ENCODE peak calls at places on chromosomes 4 and X, in six cellular contexts. B is GM12891, Z is K562, Y is SK-N-SH, Q is H1, N is HepG2. J is an unnamed sample.
A peak's percentile ranks its signal among the peaks of the same experiment; 100 is the strongest.

GRCh38 chr4:138728566-138728965 is 287.0 kb upstream of the NOCT start:
- DNase-seq in B (no peak), Z (no peak), Y (no peak), Q (no peak), N (no peak), J (no peak)

GRCh38 chrX:46376246-46376885 is 168.9 kb downstream of the ZNF674 start:
- DNase-seq in B (no peak), Z (no peak), Y (no peak), Q (no peak), N (peak; percentile 57), J (no peak)

GRCh38 chr4:69787879-69788278 is 27.5 kb upstream of the SULT1B1 start:
- DNase-seq in B (no peak), Z (no peak), Y (no peak), Q (no peak), N (no peak), J (no peak)

GRCh38 chr4:1814453-1814852 is 21.4 kb downstream of the FGFR3 start:
- DNase-seq in B (no peak), Z (no peak), Y (no peak), Q (no peak), N (no peak), J (no peak)

GRCh38 chr4:101256222-101256621 is 91.1 kb downstream of the PPP3CA start:
- DNase-seq in B (no peak), Z (no peak), Y (no peak), Q (no peak), N (peak; percentile 11), J (no peak)

GRCh38 chr4:184165291-184165690 is 52.4 kb downstream of the ENPP6 start:
- DNase-seq in B (no peak), Z (no peak), Y (no peak), Q (no peak), N (no peak), J (no peak)

GRCh38 chr4:11418610-11419009 is 10.1 kb downstream of the HS3ST1 start:
- DNase-seq in B (no peak), Z (no peak), Y (no peak), Q (no peak), N (no peak), J (no peak)

GRCh38 chr4:55781809-55782208 is 37.8 kb upstream of the EXOC1L start:
- DNase-seq in B (no peak), Z (no peak), Y (no peak), Q (no peak), N (no peak), J (no peak)

GRCh38 chrX:72255445-72255844 is 16.6 kb upstream of the ERCC6L start:
- DNase-seq in B (no peak), Z (no peak), Y (no peak), Q (peak; percentile 56), N (no peak), J (no peak)

GRCh38 chrX:139831689-139832456 is 101.0 kb downstream of the ATP11C start:
- DNase-seq in B (peak; percentile 9), Z (no peak), Y (no peak), Q (no peak), N (no peak), J (no peak)

GRCh38 chrX:107880054-107880610 is 54.5 kb downstream of the MID2 start:
- DNase-seq in B (no peak), Z (no peak), Y (no peak), Q (no peak), N (no peak), J (no peak)

DNA sequence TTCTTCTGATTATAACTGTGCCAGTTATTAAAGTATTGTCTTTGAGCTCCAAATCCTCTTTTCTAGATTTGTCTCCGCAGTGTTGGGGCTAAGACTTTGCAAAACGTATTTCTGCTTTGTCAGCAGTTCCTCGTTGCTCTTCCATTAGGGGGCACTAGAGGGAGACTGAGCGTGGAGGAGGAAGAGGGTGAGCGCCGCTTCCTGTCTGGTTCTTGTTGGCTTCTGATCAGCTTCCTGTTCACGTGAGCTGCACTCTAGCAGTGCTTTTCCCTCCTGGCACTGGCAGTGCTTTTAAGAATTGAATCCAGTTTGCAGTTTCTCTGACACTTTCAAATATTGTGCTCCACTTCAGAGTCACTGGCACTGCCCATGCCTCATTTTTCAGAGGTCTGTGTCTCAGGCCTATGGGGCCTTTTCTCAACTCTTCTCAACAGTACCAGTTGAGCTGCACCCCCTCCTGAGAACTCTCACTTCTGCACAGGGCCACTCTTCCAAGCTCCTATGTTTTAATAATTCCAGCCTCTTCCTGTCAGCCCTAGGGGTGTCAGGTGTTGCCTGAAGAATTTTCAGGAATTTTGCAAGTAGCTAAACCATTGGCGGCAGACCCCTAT is 54.4 kb upstream of the LCORL start:
- DNase-seq in B (no peak), Z (peak; percentile 57), Y (peak; percentile 6), Q (peak; percentile 54), N (peak; percentile 56), J (no peak)
- TF ChIP-seq TAF1 in B (no peak), Z (no peak), Y (no peak), Q (no peak), N (no peak), J (no peak)

GRCh38 chr4:112636688-112637551 is at the start of the genes LARP7 and ZGRF1:
- DNase-seq in B (peak; percentile 62), Z (peak; percentile 89), Y (peak; percentile 86), Q (peak; percentile 97), N (peak; percentile 97), J (peak; percentile 70)
- TF ChIP-seq POLR2AphosphoS5 in B (peak; percentile 65), Z (peak; percentile 24), Y (peak; percentile 34), Q (no peak), N (peak; percentile 50), J (peak; percentile 74)

GRCh38 chrX:10048695-10049094 is 81.5 kb downstream of the CLDN34 start:
- DNase-seq in B (no peak), Z (no peak), Y (no peak), Q (no peak), N (no peak), J (no peak)

GRCh38 chrX:10049246-10049645 is 82.1 kb downstream of the CLDN34 start:
- DNase-seq in B (no peak), Z (no peak), Y (no peak), Q (no peak), N (no peak), J (no peak)

GRCh38 chrX:10051866-10052265 is 84.7 kb downstream of the CLDN34 start:
- DNase-seq in B (no peak), Z (no peak), Y (no peak), Q (no peak), N (no peak), J (no peak)

GRCh38 chrX:10048076-10048475 is 80.9 kb downstream of the CLDN34 start:
- DNase-seq in B (no peak), Z (no peak), Y (no peak), Q (no peak), N (no peak), J (no peak)

DNA sequence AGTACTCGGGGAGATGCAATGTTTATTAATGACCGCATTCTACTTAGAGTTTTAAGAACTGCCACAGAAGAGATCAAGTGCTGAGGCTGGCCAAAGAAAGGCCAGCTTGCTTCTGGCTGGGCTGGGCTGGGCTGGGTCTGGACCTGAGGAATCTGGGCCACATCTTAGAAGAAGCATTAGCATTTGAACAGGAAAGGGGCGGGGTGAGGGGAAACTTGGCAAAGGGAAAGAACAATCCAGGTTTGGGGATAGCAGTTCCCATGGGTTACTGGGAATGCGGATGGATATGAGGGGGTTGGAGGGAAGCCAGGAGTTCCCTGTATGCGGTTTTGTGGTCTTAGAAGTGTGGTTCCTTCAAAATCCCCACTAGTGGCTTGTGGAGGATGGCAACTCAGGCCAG is 83.3 kb downstream of the CLDN34 start:
- DNase-seq in B (no peak), Z (no peak), Y (no peak), Q (peak; percentile 50), N (no peak), J (no peak)
- TF ChIP-seq TAF1 in B (no peak), Z (no peak), Y (no peak), Q (no peak), N (no peak), J (no peak)

GRCh38 chrX:11239230-11239629 is 54.0 kb upstream of the AMELX start:
- DNase-seq in B (no peak), Z (no peak), Y (peak; percentile 7), Q (no peak), N (peak; percentile 0), J (no peak)

GRCh38 chrX:11241720-11242119 is 51.5 kb upstream of the AMELX start:
- DNase-seq in B (no peak), Z (no peak), Y (no peak), Q (no peak), N (no peak), J (no peak)

GRCh38 chrX:11244641-11245040 is 48.6 kb upstream of the AMELX start:
- DNase-seq in B (no peak), Z (no peak), Y (no peak), Q (no peak), N (no peak), J (no peak)

DNA sequence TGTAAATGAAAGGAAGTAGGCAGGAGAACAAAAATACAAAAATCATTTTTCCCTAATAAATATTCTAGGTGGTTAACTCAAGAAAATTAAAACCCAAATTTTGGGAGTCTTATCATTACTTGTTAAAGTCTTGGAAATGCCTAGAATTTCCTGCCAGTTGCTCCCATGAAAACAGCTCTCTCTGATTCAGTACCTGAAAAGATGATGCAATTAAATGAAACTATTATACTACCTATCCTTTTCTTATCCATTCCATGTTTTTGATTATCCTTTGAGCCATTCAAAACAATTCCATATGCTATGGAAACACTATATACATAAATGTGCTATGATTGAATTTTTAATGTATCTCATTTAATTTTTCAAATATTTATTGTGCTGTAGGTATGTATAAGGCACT is 50.5 kb upstream of the AMELX start:
- DNase-seq in B (no peak), Z (no peak), Y (no peak), Q (no peak), N (no peak), J (no peak)
- TF ChIP-seq POLR2AphosphoS5 in B (no peak), Z (no peak), Y (no peak), Q (no peak), N (no peak), J (no peak)

GRCh38 chr4:95701500-95701899 is 138.4 kb upstream of the PDHA2 start:
- DNase-seq in B (no peak), Z (no peak), Y (no peak), Q (no peak), N (no peak), J (no peak)
- TF ChIP-seq TAF1 in B (no peak), Z (no peak), Y (no peak), Q (no peak), N (no peak), J (no peak)

GRCh38 chr4:153655928-153656327 is 28.2 kb upstream of the TLR2 start:
- DNase-seq in B (no peak), Z (no peak), Y (no peak), Q (no peak), N (no peak), J (no peak)
- TF ChIP-seq POLR2AphosphoS5 in B (no peak), Z (no peak), Y (no peak), Q (no peak), N (no peak), J (no peak)

J was measured in GM12892.